ENCODE peak calls at places on chromosomes 13 and 19, in nine cellular contexts. M is stomach, K is uterus, U is hepatocyte, G is NCI-H1092 treated with DMSO at 0.1 percent for 48 hours, D is heart right ventricle, H is cardiac muscle cell, Q is astrocyte of the spinal cord, X is T-helper 2 cell. Z is an unnamed sample.

GRCh38 chr19:43518051-43518450 is 8.9 kb downstream of the ETHE1 start:
- DNase-seq in M (no peak), K (no peak), U (no peak), G (no peak), D (no peak), H (no peak), Q (no peak), X (no peak), Z (no peak)

GRCh38 chr13:30722361-30722760 is 13.0 kb upstream of the ALOX5AP start:
- DNase-seq in M (no peak), K (no peak), U (no peak), G (no peak), D (no peak), H (no peak), Q (no peak), X (no peak), Z (no peak)

GRCh38 chr13:51726446-51727185 is 77.3 kb downstream of the DHRS12 start:
- DNase-seq in M (no peak), K (no peak), U (no peak), G (no peak), D (no peak), H (peak; percentile 90), Q (peak; percentile 77), X (no peak), Z (peak; percentile 46)

GRCh38 chr13:88022826-88023225 is 351.7 kb downstream of the SLITRK5 start:
- DNase-seq in M (no peak), K (no peak), U (no peak), G (no peak), D (no peak), H (peak; percentile 40), Q (no peak), X (no peak), Z (peak; percentile 59)

GRCh38 chr19:1447944-1448343 is 2.0 kb upstream of the APC2 start:
- DNase-seq in M (no peak), K (no peak), U (no peak), G (no peak), D (no peak), H (no peak), Q (no peak), X (no peak), Z (no peak)

GRCh38 chr13:109152941-109153340 is 523.5 kb downstream of the MYO16 start:
- DNase-seq in M (no peak), K (no peak), U (no peak), G (no peak), D (no peak), H (no peak), Q (peak; percentile 53), X (no peak), Z (peak; percentile 88)

GRCh38 chr19:19382118-19382517 is 23.4 kb upstream of the GATAD2A start:
- DNase-seq in M (no peak), K (no peak), U (no peak), G (no peak), D (no peak), H (no peak), Q (no peak), X (no peak), Z (no peak)

GRCh38 chr19:38653028-38653571 is 5.7 kb downstream of the ACTN4 start:
- DNase-seq in M (peak; percentile 63), K (no peak), U (peak; percentile 78), G (peak; percentile 64), D (no peak), H (peak; percentile 60), Q (peak; percentile 39), X (no peak), Z (peak; percentile 78)

GRCh38 chr13:40656358-40656757 is 10.1 kb downstream of the FOXO1 start:
- DNase-seq in M (no peak), K (no peak), U (no peak), G (no peak), D (no peak), H (peak; percentile 47), Q (no peak), X (no peak), Z (no peak)

GRCh38 chr13:65926750-65927171 is 1303.4 kb downstream of the PCDH9 start:
- DNase-seq in M (peak; percentile 60), K (no peak), U (peak; percentile 21), G (peak; percentile 86), D (peak; percentile 11), H (peak; percentile 37), Q (no peak), X (peak; percentile 1), Z (no peak)

GRCh38 chr13:110887242-110887954 is 27.5 kb downstream of the ANKRD10 start:
- DNase-seq in M (no peak), K (no peak), U (no peak), G (no peak), D (no peak), H (no peak), Q (no peak), X (no peak), Z (no peak)

GRCh38 chr13:75825161-75825560 is 189.0 kb downstream of the LMO7 start:
- DNase-seq in M (no peak), K (no peak), U (no peak), G (no peak), D (no peak), H (no peak), Q (no peak), X (no peak), Z (no peak)

GRCh38 chr19:821976-822773 is 420 bp upstream of the PLPPR3 start:
- DNase-seq in M (no peak), K (no peak), U (peak; percentile 43), G (peak; percentile 13), D (no peak), H (no peak), Q (no peak), X (no peak), Z (no peak)

GRCh38 chr19:56350416-56351045 is 35.9 kb upstream of the ZSCAN5A start:
- DNase-seq in M (peak; percentile 39), K (peak; percentile 24), U (peak; percentile 57), G (peak; percentile 23), D (peak; percentile 54), H (peak; percentile 65), Q (peak; percentile 46), X (peak; percentile 47), Z (peak; percentile 56)

GRCh38 chr13:92734068-92734467 is 492.5 kb upstream of the GPC6 start:
- DNase-seq in M (no peak), K (no peak), U (no peak), G (no peak), D (no peak), H (no peak), Q (no peak), X (peak; percentile 3), Z (no peak)

GRCh38 chr13:21557995-21558394 is 46.0 kb downstream of the MICU2 start:
- DNase-seq in M (no peak), K (no peak), U (no peak), G (no peak), D (no peak), H (peak; percentile 32), Q (no peak), X (peak; percentile 42), Z (no peak)

GRCh38 chr19:51544038-51544437 is 12.6 kb upstream of the SIGLEC6 start:
- DNase-seq in M (no peak), K (no peak), U (no peak), G (no peak), D (no peak), H (no peak), Q (no peak), X (no peak), Z (no peak)

GRCh38 chr13:97316390-97316789 is 94.3 kb downstream of the MBNL2 start:
- DNase-seq in M (no peak), K (no peak), U (no peak), G (no peak), D (no peak), H (no peak), Q (no peak), X (no peak), Z (no peak)